ENCODE peak calls at places on chromosomes 1 and 21, in six cellular contexts. A is endothelial cell, E is GM12865, G is T-helper 17 cell, O is GM04503, V is psoas muscle. D is an unnamed sample.

GRCh38 chr1:226064816-226065248 is 2.3 kb downstream of the H3-3A start:
- DNase-seq in G (no peak), O (peak), V (no peak), E (peak), A (peak), D (no peak)

GRCh38 chr1:10257851-10258250 is 47.5 kb downstream of the KIF1B start:
- DNase-seq in O (no peak), V (no peak), E (no peak), A (no peak), G (no peak), D (no peak)

GRCh38 chr21:41750051-41750450 is 16.8 kb downstream of the RIPK4 start:
- DNase-seq in E (no peak), O (no peak), G (no peak), A (no peak), V (no peak), D (no peak)

GRCh38 chr1:54153548-54154439 is 994 bp upstream of the CDCP2 start:
- DNase-seq in E (no peak), V (peak), G (no peak), O (peak), A (no peak), D (peak)

GRCh38 chr1:25727819-25728286 is 72.1 kb upstream of the SELENON start:
- DNase-seq in O (no peak), G (no peak), V (peak), A (no peak), E (no peak), D (peak)

GRCh38 chr21:16291296-16291695 is 561.5 kb downstream of the USP25 start:
- DNase-seq in A (no peak), O (no peak), E (no peak), G (no peak), V (no peak), D (no peak)

GRCh38 chr1:87942165-87942564 is 613.5 kb downstream of the LMO4 start:
- DNase-seq in A (no peak), O (peak), V (peak), G (no peak), E (no peak), D (peak)

GRCh38 chr1:201214461-201214860 is 23.8 kb downstream of the IGFN1 start:
- DNase-seq in A (no peak), G (no peak), V (no peak), O (no peak), E (no peak), D (no peak)

GRCh38 chr21:28193189-28193588 is 799.5 kb downstream of the LTN1 start:
- DNase-seq in G (no peak), E (no peak), O (no peak), V (no peak), A (no peak), D (no peak)

GRCh38 chr1:108569097-108569728 is 9.3 kb downstream of the EEIG2 start:
- DNase-seq in V (no peak), E (no peak), O (no peak), A (no peak), G (no peak), D (no peak)

GRCh38 chr1:44594871-44595735 is 79.2 kb downstream of the TMEM53 start:
- DNase-seq in A (peak), O (no peak), G (peak), V (peak), E (peak), D (peak)

GRCh38 chr1:16139473-16139962 is 16.4 kb downstream of the EPHA2 start:
- DNase-seq in E (no peak), G (no peak), O (peak), V (no peak), A (no peak), D (no peak)

GRCh38 chr1:2629627-2630497 is 3.0 kb downstream of the MMEL1 start:
- DNase-seq in G (no peak), V (no peak), E (no peak), A (no peak), O (no peak), D (no peak)

GRCh38 chr1:176691251-176692228 is 228.6 kb downstream of the PAPPA2 start:
- DNase-seq in A (peak), V (no peak), E (peak), O (peak), G (no peak), D (no peak)

GRCh38 chr1:192476802-192477298 is 98.7 kb upstream of the RGS1 start:
- DNase-seq in A (no peak), G (no peak), V (no peak), E (peak), O (no peak), D (peak)

GRCh38 chr1:25074828-25075227 is 144.8 kb upstream of the RUNX3 start:
- DNase-seq in E (no peak), A (no peak), V (no peak), O (no peak), G (no peak), D (no peak)

GRCh38 chr1:198156745-198157240 is at the start of gene NEK7:
- DNase-seq in O (peak), A (peak), G (peak), E (peak), V (peak), D (peak)

GRCh38 chr1:30490554-30491053 is 232.8 kb downstream of the MATN1 start:
- DNase-seq in G (no peak), E (no peak), O (no peak), V (peak), A (no peak), D (no peak)